ENCODE peak calls at places on chromosomes 4 and X, in four cellular contexts. N is upper lobe of right lung, K is GM06990, J is MCF 10A. D is an unnamed sample.
A peak's percentile ranks its signal among the peaks of the same experiment; 100 is the strongest.

GRCh38 chr4:158805628-158806471 is 37.0 kb downstream of the FNIP2 start:
- DNase-seq in N (no peak), K (no peak), J (no peak), D (no peak)

GRCh38 chr4:109996531-109996930 is 83.8 kb downstream of the EGF start:
- DNase-seq in N (no peak), K (no peak), J (no peak), D (no peak)

GRCh38 chr4:73948990-73949706 is 32.7 kb downstream of the PF4 start:
- DNase-seq in N (no peak), K (no peak), J (no peak), D (no peak)

GRCh38 chr4:110484767-110485166 is 8.8 kb downstream of the ENPEP start:
- DNase-seq in N (no peak), K (no peak), J (peak; percentile 55), D (no peak)

GRCh38 chr4:188428935-188429334 is 289.7 kb downstream of the TRIML1 start:
- DNase-seq in N (no peak), K (no peak), J (peak; percentile 71), D (no peak)

GRCh38 chrX:3136161-3136961 is 95.1 kb downstream of the ARSF start:
- DNase-seq in N (no peak), K (no peak), J (no peak), D (no peak)

GRCh38 chrX:63743596-63743995 is 41.4 kb downstream of the ARHGEF9 start:
- DNase-seq in N (no peak), K (no peak), J (no peak), D (no peak)

GRCh38 chrX:69145714-69146113 is 19.5 kb downstream of the PJA1 start:
- DNase-seq in N (no peak), K (no peak), J (no peak), D (no peak)

GRCh38 chr4:74671074-74671698 is 123.1 kb downstream of the BTC start:
- DNase-seq in N (no peak), K (no peak), J (peak; percentile 87), D (peak; percentile 10)

GRCh38 chr4:121189811-121190210 is 25.7 kb upstream of the TNIP3 start:
- DNase-seq in N (no peak), K (peak; percentile 23), J (no peak), D (no peak)

GRCh38 chrX:14095702-14096101 is 66.0 kb upstream of the GEMIN8 start:
- DNase-seq in N (no peak), K (no peak), J (peak; percentile 82), D (peak; percentile 34)

GRCh38 chr4:105859233-105859632 is 36.0 kb upstream of the NPNT start:
- DNase-seq in N (no peak), K (peak; percentile 28), J (peak; percentile 65), D (peak; percentile 25)

GRCh38 chrX:11953615-11954014 is 184.7 kb upstream of the FRMPD4 start:
- DNase-seq in N (no peak), K (no peak), J (no peak), D (no peak)

GRCh38 chr4:57945298-57945697 is 835.1 kb upstream of the IGFBP7 start:
- DNase-seq in N (no peak), K (no peak), J (no peak), D (no peak)
- TF ChIP-seq CTCF in N (no peak), K (no peak), J (no peak), D (no peak)

GRCh38 chrX:114962209-114962608 is 55.2 kb downstream of the IL13RA2 start:
- DNase-seq in N (no peak), K (no peak), J (peak; percentile 3), D (no peak)

GRCh38 chrX:114964374-114964773 is 53.0 kb downstream of the IL13RA2 start:
- DNase-seq in N (no peak), K (no peak), J (no peak), D (no peak)

DNA sequence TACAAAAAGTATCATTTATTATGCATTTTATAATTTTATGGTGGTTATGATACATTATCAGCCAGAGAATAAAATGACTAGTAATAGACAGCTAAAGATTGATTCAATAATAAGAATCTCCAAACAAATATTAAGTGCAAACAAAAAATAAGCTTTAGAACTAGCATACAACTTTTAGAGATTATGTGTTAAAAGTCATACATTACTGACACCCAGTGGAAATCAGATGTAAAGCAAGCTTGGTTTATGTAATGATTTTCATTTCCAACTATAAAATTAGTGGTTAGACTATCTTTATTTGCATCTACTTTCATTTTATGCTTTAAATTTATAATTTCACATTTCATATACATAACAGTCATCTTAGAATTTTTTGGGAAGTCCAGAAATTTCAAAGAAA is 57.7 kb downstream of the IL13RA2 start:
- DNase-seq in N (no peak), K (no peak), J (peak; percentile 27), D (peak; percentile 12)
- TF ChIP-seq CTCF in N (peak; percentile 41), K (peak; percentile 25), J (peak; percentile 46), D (peak; percentile 41)

GRCh38 chr4:1883583-1883982 is 12.4 kb downstream of the NSD2 start:
- DNase-seq in N (no peak), K (no peak), J (no peak), D (no peak)
- TF ChIP-seq CTCF in N (no peak), K (no peak), J (no peak), D (no peak)

GRCh38 chr4:56375458-56375857 is 11.8 kb downstream of the AASDH start:
- DNase-seq in N (no peak), K (no peak), J (no peak), D (no peak)

GRCh38 chr4:56372774-56373173 is 14.5 kb downstream of the AASDH start:
- DNase-seq in N (no peak), K (no peak), J (no peak), D (no peak)

GRCh38 chr4:56374956-56375355 is 12.3 kb downstream of the AASDH start:
- DNase-seq in N (no peak), K (no peak), J (no peak), D (no peak)

GRCh38 chr4:56370377-56370776 is 16.9 kb downstream of the AASDH start:
- DNase-seq in N (no peak), K (no peak), J (no peak), D (no peak)

GRCh38 chr4:56371426-56372220 is 15.7 kb downstream of the AASDH start:
- DNase-seq in N (no peak), K (no peak), J (no peak), D (no peak)
- TF ChIP-seq CTCF in N (no peak), K (no peak), J (no peak), D (no peak)

D was measured in GM13977.